ENCODE peak calls at places on chromosomes 2 and 18, in nine cellular contexts. W is suprapubic skin, R is uterus, Q is right lobe of liver, S is heart left ventricle, T is esophagus squamous epithelium, G is IMR-90, P is breast epithelium, I is Peyer's patch. O is an unnamed sample. For H3K4me1 and H3K36me3, the result is how much of the 10 kb centered on the place peaks cover.

GRCh38 chr2:36478999-36479398 is 119.0 kb downstream of the FEZ2 start:
- DNase-seq in W (no peak), R (no peak), Q (no peak), S (no peak), T (no peak), G (no peak), P (no peak), I (no peak), O (no peak)

GRCh38 chr2:19288291-19288690 is 70.1 kb downstream of the OSR1 start:
- DNase-seq in W (no peak), R (no peak), Q (no peak), S (no peak), T (no peak), G (no peak), P (no peak), I (no peak), O (no peak)

GRCh38 chr18:61199131-61199903 is 133.9 kb upstream of the CDH20 start:
- DNase-seq in W (no peak), R (no peak), Q (no peak), S (no peak), T (no peak), G (no peak), P (no peak), I (no peak), O (no peak)

GRCh38 chr18:12060182-12060870 is 33.3 kb upstream of the ANKRD62 start:
- DNase-seq in W (no peak), R (no peak), Q (no peak), S (no peak), T (no peak), G (no peak), P (no peak), I (no peak), O (no peak)

GRCh38 chr2:20229322-20230201 is 4.6 kb upstream of the SDC1 start:
- DNase-seq in W (peak), R (peak), Q (no peak), S (no peak), T (no peak), G (no peak), P (peak), I (no peak), O (no peak)

GRCh38 chr18:36572135-36572856 is 256.5 kb downstream of the TPGS2 start:
- DNase-seq in W (no peak), R (no peak), Q (no peak), S (peak), T (no peak), G (peak), P (no peak), I (peak), O (no peak)

GRCh38 chr2:20620696-20621365 is 30.1 kb downstream of the HS1BP3 start:
- DNase-seq in W (peak), R (peak), Q (peak), S (no peak), T (no peak), G (no peak), P (peak), I (peak), O (no peak)

GRCh38 chr2:119011162-119011909 is 69.3 kb downstream of the MARCO start:
- DNase-seq in W (peak), R (no peak), Q (peak), S (peak), T (no peak), G (peak), P (no peak), I (peak), O (no peak)

GRCh38 chr2:239400000-239400831 is 604 bp downstream of the HDAC4 start:
- DNase-seq in W (no peak), R (no peak), Q (no peak), S (no peak), T (no peak), G (peak), P (peak), I (peak), O (no peak)

GRCh38 chr2:239405071-239405470 is 4.3 kb upstream of the HDAC4 start:
- DNase-seq in W (peak), R (no peak), Q (no peak), S (no peak), T (no peak), G (no peak), P (no peak), I (no peak), O (no peak)

GRCh38 chr2:239401450-239402227 is 819 bp upstream of the HDAC4 start:
- DNase-seq in W (peak), R (peak), Q (peak), S (peak), T (peak), G (peak), P (peak), I (peak), O (peak)

GRCh38 chr2:239400907-239401449 is at the start of gene HDAC4:
- DNase-seq in W (peak), R (peak), Q (peak), S (peak), T (peak), G (peak), P (peak), I (peak), O (peak)

DNA sequence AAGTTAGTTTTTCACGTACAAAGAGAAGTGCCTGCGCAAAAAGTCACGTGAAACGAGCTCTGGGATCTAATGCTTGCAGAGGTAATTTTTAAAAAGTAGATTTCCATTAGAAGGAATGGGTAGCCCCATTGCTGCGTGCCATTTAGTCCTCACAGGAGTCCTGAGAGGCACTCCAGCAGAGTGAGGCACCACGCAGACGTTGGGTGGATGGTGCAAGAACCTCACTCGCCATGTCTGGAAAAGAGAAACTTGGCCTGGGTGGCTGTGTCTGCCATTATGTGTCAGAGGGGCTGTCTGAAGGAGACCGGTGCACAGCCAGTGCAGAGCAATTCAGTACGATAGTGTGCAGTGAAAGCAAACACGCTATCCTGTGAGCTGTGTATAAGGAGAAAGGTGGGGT is 1.8 kb upstream of the HDAC4 start:
- DNase-seq in W (peak), R (no peak), Q (no peak), S (no peak), T (no peak), G (no peak), P (no peak), I (peak), O (no peak)
- TF ChIP-seq POLR2A in W (no peak), R (no peak), Q (no peak), S (no peak), T (no peak), G (no peak), P (no peak), I (no peak), O (no peak)

GRCh38 chr2:106282816-106283215 is 88.7 kb upstream of the UXS1 start:
- DNase-seq in W (peak), R (no peak), Q (no peak), S (no peak), T (no peak), G (no peak), P (no peak), I (no peak), O (no peak)

GRCh38 chr2:106278477-106278876 is 84.4 kb upstream of the UXS1 start:
- DNase-seq in W (no peak), R (no peak), Q (no peak), S (no peak), T (no peak), G (no peak), P (no peak), I (no peak), O (no peak)

GRCh38 chr2:106277426-106277825 is 83.3 kb upstream of the UXS1 start:
- DNase-seq in W (no peak), R (no peak), Q (no peak), S (no peak), T (no peak), G (no peak), P (no peak), I (peak), O (no peak)

GRCh38 chr2:106280224-106280623 is 86.1 kb upstream of the UXS1 start:
- DNase-seq in W (no peak), R (no peak), Q (no peak), S (no peak), T (no peak), G (no peak), P (no peak), I (no peak), O (no peak)

DNA sequence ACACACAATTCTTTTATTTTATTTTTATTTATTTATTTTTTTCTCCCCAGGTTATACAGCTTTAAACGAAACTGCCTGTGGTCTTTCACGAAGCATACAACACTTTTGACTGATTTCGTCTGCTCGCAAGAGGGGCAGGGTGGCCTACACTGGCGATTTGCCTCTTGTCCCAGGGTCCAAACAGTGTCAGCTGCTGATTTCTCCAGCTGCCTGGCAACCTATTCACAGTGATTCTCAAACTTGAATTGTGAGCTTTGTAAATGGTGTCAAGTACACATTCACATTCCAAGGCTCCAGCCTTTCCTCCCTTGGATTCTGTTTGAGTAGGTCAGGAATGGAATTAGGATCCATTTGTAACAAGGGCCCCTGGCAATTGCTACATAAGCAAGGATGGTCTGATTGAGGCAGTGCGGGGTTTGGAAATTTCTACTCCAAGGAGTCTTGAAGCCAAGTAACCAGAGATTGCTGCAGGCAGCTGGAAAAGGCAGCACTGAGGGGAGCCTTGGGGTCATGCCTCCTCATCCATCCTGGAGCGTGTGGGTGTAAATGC is 86.6 kb upstream of the UXS1 start:
- DNase-seq in W (no peak), R (no peak), Q (no peak), S (no peak), T (no peak), G (no peak), P (no peak), I (no peak), O (no peak)
- H3K4me1 ChIP-seq in W (under half), R (under half), Q (under half), S (under half), T (under half), G (under half), P (under half), I (under half), O (under half)

DNA sequence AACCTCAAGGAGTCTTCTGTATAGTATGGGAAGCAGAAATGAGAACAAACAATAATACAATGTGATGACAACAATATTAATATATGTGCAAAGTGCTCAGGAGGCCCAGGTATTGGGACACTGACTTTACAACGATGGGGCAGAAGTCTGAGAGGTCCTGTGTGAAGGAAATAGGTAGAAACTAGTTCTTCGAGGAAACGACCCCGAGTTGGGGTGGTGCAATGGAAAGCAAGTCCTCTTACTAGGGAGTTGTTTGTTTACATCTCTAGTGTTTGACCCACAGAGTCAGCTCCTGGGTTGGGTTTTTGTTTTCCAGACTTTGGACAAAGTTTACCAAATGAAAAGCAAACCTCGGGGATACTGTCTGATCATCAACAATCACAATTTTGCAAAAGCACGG is 16.2 kb downstream of the CASP8 start:
- DNase-seq in W (no peak), R (no peak), Q (no peak), S (no peak), T (no peak), G (no peak), P (no peak), I (no peak), O (no peak)
- H3K36me3 ChIP-seq in W (half or more), R (under half), Q (half or more), S (half or more), T (under half), G (under half), P (under half), I (under half), O (under half)

GRCh38 chr2:85437488-85438290 is 19.2 kb downstream of the SH2D6 start:
- DNase-seq in W (peak), R (peak), Q (peak), S (peak), T (no peak), G (peak), P (peak), I (peak), O (peak)
- TF ChIP-seq POLR2A in W (no peak), R (peak), Q (peak), S (peak), T (peak), G (peak), P (peak), I (peak), O (peak)

O was measured in gastrocnemius medialis.